ENCODE peak calls at places on chromosomes 3 and 15, in ten cellular contexts. V, U, L, G, S, H, K, O, P and Z are unnamed samples.

GRCh38 chr3:119240101-119240581 is 537 bp downstream of the B4GALT4 start:
- DNase-seq in V (no peak), U (no peak), L (no peak), G (no peak), S (no peak), H (peak), K (peak), O (no peak), P (no peak), Z (no peak)

GRCh38 chr3:30631237-30631961 is 25.0 kb downstream of the TGFBR2 start:
- DNase-seq in V (peak), U (peak), L (peak), G (no peak), S (no peak), H (no peak), K (no peak), O (peak), P (no peak), Z (no peak)

GRCh38 chr3:78765671-78766485 is 1001.9 kb downstream of the ROBO1 start:
- DNase-seq in V (no peak), U (no peak), L (no peak), G (no peak), S (no peak), H (no peak), K (no peak), O (peak), P (no peak), Z (no peak)

GRCh38 chr15:76065267-76065666 is 5.5 kb downstream of the TMEM266 start:
- DNase-seq in V (peak), U (no peak), L (no peak), G (no peak), S (no peak), H (no peak), K (no peak), O (no peak), P (no peak), Z (no peak)

GRCh38 chr15:79418693-79419279 is 13.3 kb upstream of the MINAR1 start:
- DNase-seq in V (no peak), U (no peak), L (no peak), G (no peak), S (no peak), H (no peak), K (no peak), O (no peak), P (no peak), Z (no peak)

GRCh38 chr3:158920375-158920774 is 118.5 kb downstream of the MFSD1 start:
- DNase-seq in V (no peak), U (no peak), L (no peak), G (no peak), S (no peak), H (no peak), K (no peak), O (peak), P (no peak), Z (no peak)

GRCh38 chr15:77083381-77084160 is 12.7 kb upstream of the TSPAN3 start:
- DNase-seq in V (no peak), U (peak), L (peak), G (no peak), S (peak), H (peak), K (peak), O (peak), P (no peak), Z (no peak)

GRCh38 chr3:168077091-168077490 is 18.6 kb downstream of the GOLIM4 start:
- DNase-seq in V (no peak), U (no peak), L (no peak), G (no peak), S (no peak), H (no peak), K (no peak), O (no peak), P (no peak), Z (no peak)

GRCh38 chr15:67172172-67172571 is 82.3 kb downstream of the AAGAB start:
- DNase-seq in V (no peak), U (no peak), L (peak), G (no peak), S (no peak), H (no peak), K (no peak), O (no peak), P (no peak), Z (no peak)

GRCh38 chr15:81506071-81506470 is 132.1 kb upstream of the TMC3 start:
- DNase-seq in V (no peak), U (no peak), L (no peak), G (no peak), S (no peak), H (no peak), K (no peak), O (no peak), P (no peak), Z (no peak)

GRCh38 chr15:25812073-25812472 is 51.1 kb downstream of the ATP10A start:
- DNase-seq in V (no peak), U (peak), L (no peak), G (no peak), S (no peak), H (no peak), K (no peak), O (no peak), P (no peak), Z (no peak)

GRCh38 chr3:49740427-49740826 is 16.7 kb upstream of the GMPPB start:
- DNase-seq in V (no peak), U (no peak), L (no peak), G (no peak), S (no peak), H (no peak), K (no peak), O (no peak), P (no peak), Z (no peak)

GRCh38 chr15:82056900-82057825 is 11.3 kb upstream of the MEX3B start:
- DNase-seq in V (no peak), U (no peak), L (no peak), G (no peak), S (no peak), H (no peak), K (no peak), O (no peak), P (no peak), Z (no peak)

GRCh38 chr3:177131927-177132636 is 65.2 kb downstream of the TBL1XR1 start:
- DNase-seq in V (no peak), U (no peak), L (no peak), G (no peak), S (no peak), H (no peak), K (no peak), O (no peak), P (no peak), Z (no peak)

GRCh38 chr3:66450389-66451022 is 50.3 kb downstream of the LRIG1 start:
- DNase-seq in V (no peak), U (no peak), L (no peak), G (peak), S (no peak), H (peak), K (no peak), O (peak), P (no peak), Z (peak)

GRCh38 chr3:49006591-49007067 is 562 bp upstream of the WDR6 start:
- DNase-seq in V (no peak), U (no peak), L (no peak), G (no peak), S (no peak), H (no peak), K (no peak), O (peak), P (no peak), Z (no peak)

GRCh38 chr3:170599083-170599482 is 13.2 kb upstream of the SLC7A14 start:
- DNase-seq in V (no peak), U (no peak), L (no peak), G (no peak), S (no peak), H (no peak), K (no peak), O (no peak), P (no peak), Z (no peak)

GRCh38 chr15:62365795-62366442 is 200.8 kb upstream of the C2CD4B start:
- DNase-seq in V (no peak), U (no peak), L (no peak), G (no peak), S (no peak), H (no peak), K (no peak), O (no peak), P (no peak), Z (no peak)

GRCh38 chr3:66498718-66499611 is 1.9 kb downstream of the LRIG1 start:
- DNase-seq in V (no peak), U (no peak), L (no peak), G (no peak), S (no peak), H (no peak), K (no peak), O (peak), P (no peak), Z (no peak)

GRCh38 chr3:134597390-134597975 is 53.3 kb downstream of the KY start:
- DNase-seq in V (no peak), U (no peak), L (no peak), G (no peak), S (no peak), H (no peak), K (no peak), O (peak), P (no peak), Z (no peak)

GRCh38 chr3:23075478-23075877 is 127.6 kb upstream of the UBE2E2 start:
- DNase-seq in V (no peak), U (no peak), L (no peak), G (peak), S (no peak), H (no peak), K (no peak), O (peak), P (no peak), Z (peak)